ENCODE peak calls at places on chromosome 19, in six cellular contexts. One of them, this sample, is unnamed.

GRCh38 chr19:55552620-55553019 is 7.3 kb upstream of the SBK3 start:
- DNase-seq in amygdala: no peak
- DNase-seq in Right ventricle myocardium inferior: no peak
- DNase-seq in heart right ventricle: no peak
- DNase-seq in T-helper 9 cell: no peak
- DNase-seq in left ventricle myocardium inferior: no peak
- DNase-seq in this sample: no peak

GRCh38 chr19:3455393-3455955 is 24.9 kb downstream of the SMIM24 start:
- DNase-seq in amygdala: no peak
- DNase-seq in Right ventricle myocardium inferior: no peak
- DNase-seq in heart right ventricle: no peak
- DNase-seq in T-helper 9 cell: no peak
- DNase-seq in left ventricle myocardium inferior: no peak
- DNase-seq in this sample: no peak

GRCh38 chr19:1816530-1817298 is 4.6 kb upstream of the ATP8B3 start:
- DNase-seq in amygdala: no peak
- DNase-seq in Right ventricle myocardium inferior: no peak
- DNase-seq in heart right ventricle: no peak
- DNase-seq in T-helper 9 cell: no peak
- DNase-seq in left ventricle myocardium inferior: no peak
- DNase-seq in this sample: no peak

GRCh38 chr19:43752287-43752875 is 2.4 kb downstream of the SMG9 start:
- DNase-seq in amygdala: no peak
- DNase-seq in Right ventricle myocardium inferior: no peak
- DNase-seq in heart right ventricle: no peak
- DNase-seq in T-helper 9 cell: no peak
- DNase-seq in left ventricle myocardium inferior: no peak
- DNase-seq in this sample: no peak

GRCh38 chr19:32339988-32340874 is 5.2 kb upstream of the ZNF507 start:
- DNase-seq in amygdala: no peak
- DNase-seq in Right ventricle myocardium inferior: peak; percentile 78
- DNase-seq in heart right ventricle: peak; percentile 68
- DNase-seq in T-helper 9 cell: peak; percentile 16
- DNase-seq in left ventricle myocardium inferior: peak; percentile 68
- DNase-seq in this sample: peak; percentile 26

GRCh38 chr19:53076984-53077383 is 26.2 kb downstream of the ZNF160 start:
- DNase-seq in amygdala: no peak
- DNase-seq in Right ventricle myocardium inferior: peak; percentile 67
- DNase-seq in heart right ventricle: peak; percentile 63
- DNase-seq in T-helper 9 cell: no peak
- DNase-seq in left ventricle myocardium inferior: peak; percentile 63
- DNase-seq in this sample: no peak

GRCh38 chr19:50514346-50515167 is 844 bp upstream of the ASPDH start:
- DNase-seq in amygdala: peak; percentile 69
- DNase-seq in Right ventricle myocardium inferior: no peak
- DNase-seq in heart right ventricle: no peak
- DNase-seq in T-helper 9 cell: no peak
- DNase-seq in left ventricle myocardium inferior: no peak
- DNase-seq in this sample: no peak

GRCh38 chr19:15461694-15462093 is 2.6 kb downstream of the RASAL3 start:
- DNase-seq in amygdala: no peak
- DNase-seq in Right ventricle myocardium inferior: no peak
- DNase-seq in heart right ventricle: no peak
- DNase-seq in T-helper 9 cell: no peak
- DNase-seq in left ventricle myocardium inferior: no peak
- DNase-seq in this sample: no peak

GRCh38 chr19:49469828-49470614 is 4.0 kb upstream of the FLT3LG start:
- DNase-seq in amygdala: no peak
- DNase-seq in Right ventricle myocardium inferior: no peak
- DNase-seq in heart right ventricle: no peak
- DNase-seq in T-helper 9 cell: peak; percentile 66
- DNase-seq in left ventricle myocardium inferior: no peak
- DNase-seq in this sample: peak; percentile 84

GRCh38 chr19:16359074-16359473 is 34.4 kb downstream of the KLF2 start:
- DNase-seq in amygdala: no peak
- DNase-seq in Right ventricle myocardium inferior: peak; percentile 46
- DNase-seq in heart right ventricle: no peak
- DNase-seq in T-helper 9 cell: no peak
- DNase-seq in left ventricle myocardium inferior: no peak
- DNase-seq in this sample: no peak

GRCh38 chr19:44955500-44956439 is 590 bp downstream of the CLPTM1 start:
- DNase-seq in amygdala: no peak
- DNase-seq in Right ventricle myocardium inferior: no peak
- DNase-seq in heart right ventricle: no peak
- DNase-seq in T-helper 9 cell: no peak
- DNase-seq in left ventricle myocardium inferior: no peak
- DNase-seq in this sample: no peak

GRCh38 chr19:43450545-43450997 is 14.8 kb downstream of the LYPD3 start:
- DNase-seq in amygdala: no peak
- DNase-seq in Right ventricle myocardium inferior: no peak
- DNase-seq in heart right ventricle: no peak
- DNase-seq in T-helper 9 cell: no peak
- DNase-seq in left ventricle myocardium inferior: no peak
- DNase-seq in this sample: no peak

GRCh38 chr19:4449022-4449825 is 8.4 kb downstream of the UBXN6 start:
- DNase-seq in amygdala: no peak
- DNase-seq in Right ventricle myocardium inferior: peak; percentile 90
- DNase-seq in heart right ventricle: peak; percentile 80
- DNase-seq in T-helper 9 cell: no peak
- DNase-seq in left ventricle myocardium inferior: peak; percentile 85
- DNase-seq in this sample: no peak

GRCh38 chr19:44757057-44757734 is 8.7 kb downstream of the BCL3 start:
- DNase-seq in amygdala: no peak
- DNase-seq in Right ventricle myocardium inferior: peak; percentile 88
- DNase-seq in heart right ventricle: peak; percentile 79
- DNase-seq in T-helper 9 cell: no peak
- DNase-seq in left ventricle myocardium inferior: peak; percentile 81
- DNase-seq in this sample: no peak

GRCh38 chr19:2116507-2116906 is 19.8 kb downstream of the IZUMO4 start:
- DNase-seq in amygdala: no peak
- DNase-seq in Right ventricle myocardium inferior: no peak
- DNase-seq in heart right ventricle: no peak
- DNase-seq in T-helper 9 cell: no peak
- DNase-seq in left ventricle myocardium inferior: no peak
- DNase-seq in this sample: no peak

GRCh38 chr19:23075031-23075733 is 41.6 kb upstream of the ZNF730 start:
- DNase-seq in amygdala: peak; percentile 14
- DNase-seq in Right ventricle myocardium inferior: no peak
- DNase-seq in heart right ventricle: peak; percentile 55
- DNase-seq in T-helper 9 cell: no peak
- DNase-seq in left ventricle myocardium inferior: peak; percentile 57
- DNase-seq in this sample: no peak

GRCh38 chr19:54206831-54207177 is 6.1 kb downstream of the RPS9 start:
- DNase-seq in amygdala: no peak
- DNase-seq in Right ventricle myocardium inferior: no peak
- DNase-seq in heart right ventricle: no peak
- DNase-seq in T-helper 9 cell: no peak
- DNase-seq in left ventricle myocardium inferior: no peak
- DNase-seq in this sample: no peak

GRCh38 chr19:543912-544608 is at the start of gene GZMM:
- DNase-seq in amygdala: no peak
- DNase-seq in Right ventricle myocardium inferior: peak; percentile 62
- DNase-seq in heart right ventricle: no peak
- DNase-seq in T-helper 9 cell: peak; percentile 73
- DNase-seq in left ventricle myocardium inferior: no peak
- DNase-seq in this sample: peak; percentile 88

GRCh38 chr19:35357867-35358573 is at the start of gene FFAR3:
- DNase-seq in amygdala: no peak
- DNase-seq in Right ventricle myocardium inferior: no peak
- DNase-seq in heart right ventricle: peak; percentile 29
- DNase-seq in T-helper 9 cell: no peak
- DNase-seq in left ventricle myocardium inferior: peak; percentile 38
- DNase-seq in this sample: no peak

GRCh38 chr19:44512326-44513298 is 12.3 kb upstream of the ZNF180 start:
- DNase-seq in amygdala: no peak
- DNase-seq in Right ventricle myocardium inferior: no peak
- DNase-seq in heart right ventricle: no peak
- DNase-seq in T-helper 9 cell: no peak
- DNase-seq in left ventricle myocardium inferior: no peak
- DNase-seq in this sample: no peak

GRCh38 chr19:10552596-10553053 is 8.9 kb downstream of the ATG4D start:
- DNase-seq in amygdala: peak; percentile 30
- DNase-seq in Right ventricle myocardium inferior: no peak
- DNase-seq in heart right ventricle: no peak
- DNase-seq in T-helper 9 cell: no peak
- DNase-seq in left ventricle myocardium inferior: no peak
- DNase-seq in this sample: no peak

GRCh38 chr19:10095948-10096614 is 6.4 kb downstream of the ANGPTL6 start:
- DNase-seq in amygdala: peak; percentile 75
- DNase-seq in Right ventricle myocardium inferior: peak; percentile 93
- DNase-seq in heart right ventricle: peak; percentile 77
- DNase-seq in T-helper 9 cell: peak; percentile 84
- DNase-seq in left ventricle myocardium inferior: peak; percentile 86
- DNase-seq in this sample: peak; percentile 91

GRCh38 chr19:49333426-49334288 is 1.5 kb upstream of the CD37 start:
- DNase-seq in amygdala: no peak
- DNase-seq in Right ventricle myocardium inferior: peak; percentile 80
- DNase-seq in heart right ventricle: no peak
- DNase-seq in T-helper 9 cell: peak; percentile 54
- DNase-seq in left ventricle myocardium inferior: no peak
- DNase-seq in this sample: peak; percentile 41

GRCh38 chr19:40576181-40576584 is 490 bp upstream of the SHKBP1 start:
- DNase-seq in amygdala: no peak
- DNase-seq in Right ventricle myocardium inferior: no peak
- DNase-seq in heart right ventricle: no peak
- DNase-seq in T-helper 9 cell: peak; percentile 12
- DNase-seq in left ventricle myocardium inferior: no peak
- DNase-seq in this sample: no peak

GRCh38 chr19:2549701-2550191 is 73.8 kb downstream of the GADD45B start:
- DNase-seq in amygdala: peak; percentile 51
- DNase-seq in Right ventricle myocardium inferior: peak; percentile 89
- DNase-seq in heart right ventricle: peak; percentile 81
- DNase-seq in T-helper 9 cell: no peak
- DNase-seq in left ventricle myocardium inferior: peak; percentile 80
- DNase-seq in this sample: no peak

GRCh38 chr19:41265376-41266153 is 1.4 kb downstream of the HNRNPUL1 start:
- DNase-seq in amygdala: no peak
- DNase-seq in Right ventricle myocardium inferior: no peak
- DNase-seq in heart right ventricle: peak; percentile 10
- DNase-seq in T-helper 9 cell: no peak
- DNase-seq in left ventricle myocardium inferior: no peak
- DNase-seq in this sample: no peak

GRCh38 chr19:12723383-12723642 is 419 bp downstream of the TNPO2 start:
- DNase-seq in amygdala: no peak
- DNase-seq in Right ventricle myocardium inferior: no peak
- DNase-seq in heart right ventricle: no peak
- DNase-seq in T-helper 9 cell: no peak
- DNase-seq in left ventricle myocardium inferior: no peak
- DNase-seq in this sample: no peak

GRCh38 chr19:13781547-13781946 is 7.3 kb downstream of the C19orf53 start:
- DNase-seq in amygdala: no peak
- DNase-seq in Right ventricle myocardium inferior: no peak
- DNase-seq in heart right ventricle: peak; percentile 86
- DNase-seq in T-helper 9 cell: no peak
- DNase-seq in left ventricle myocardium inferior: peak; percentile 72
- DNase-seq in this sample: no peak

GRCh38 chr19:55641376-55642152 is 762 bp downstream of the ZNF580 start:
- DNase-seq in amygdala: no peak
- DNase-seq in Right ventricle myocardium inferior: peak; percentile 75
- DNase-seq in heart right ventricle: no peak
- DNase-seq in T-helper 9 cell: no peak
- DNase-seq in left ventricle myocardium inferior: no peak
- DNase-seq in this sample: no peak

GRCh38 chr19:18135712-18136584 is 17.0 kb upstream of the PIK3R2 start:
- DNase-seq in amygdala: no peak
- DNase-seq in Right ventricle myocardium inferior: no peak
- DNase-seq in heart right ventricle: no peak
- DNase-seq in T-helper 9 cell: no peak
- DNase-seq in left ventricle myocardium inferior: no peak
- DNase-seq in this sample: no peak

GRCh38 chr19:13055213-13056051 is 47.2 kb downstream of the LYL1 start:
- DNase-seq in amygdala: no peak
- DNase-seq in Right ventricle myocardium inferior: peak; percentile 90
- DNase-seq in heart right ventricle: peak; percentile 78
- DNase-seq in T-helper 9 cell: no peak
- DNase-seq in left ventricle myocardium inferior: peak; percentile 84
- DNase-seq in this sample: no peak

GRCh38 chr19:2039959-2040646 is 10.9 kb downstream of the MKNK2 start:
- DNase-seq in amygdala: no peak
- DNase-seq in Right ventricle myocardium inferior: no peak
- DNase-seq in heart right ventricle: peak; percentile 15
- DNase-seq in T-helper 9 cell: no peak
- DNase-seq in left ventricle myocardium inferior: no peak
- DNase-seq in this sample: no peak

GRCh38 chr19:4472174-4472974 is at the start of gene HDGFL2:
- DNase-seq in amygdala: no peak
- DNase-seq in Right ventricle myocardium inferior: no peak
- DNase-seq in heart right ventricle: no peak
- DNase-seq in T-helper 9 cell: no peak
- DNase-seq in left ventricle myocardium inferior: no peak
- DNase-seq in this sample: no peak